ENCODE peak calls at places on chromosomes 12 and 14, in seven cellular contexts. H is K562, B is HepG2, Y is GM12891, O is GM12892, C is GM12878, Z is H1. S is an unnamed sample.

GRCh38 chr12:123532808-123533649 is 490 bp downstream of the RILPL1 start:
- DNase-seq in H (peak; percentile 54), B (peak; percentile 27), Y (peak; percentile 34), O (no peak), C (no peak), Z (peak; percentile 77), S (no peak)

GRCh38 chr12:10031771-10032175 is 1.3 kb downstream of the CLEC9A start:
- DNase-seq in H (no peak), B (no peak), Y (no peak), O (no peak), C (no peak), Z (no peak), S (no peak)

GRCh38 chr12:122081697-122082221 is 3.2 kb downstream of the MLXIP start:
- DNase-seq in H (peak; percentile 52), B (no peak), Y (no peak), O (no peak), C (peak; percentile 58), Z (no peak), S (no peak)

GRCh38 chr14:24080888-24081738 is 9.8 kb downstream of the CPNE6 start:
- DNase-seq in H (peak; percentile 86), B (peak; percentile 38), Y (peak; percentile 91), O (peak; percentile 91), C (no peak), Z (peak; percentile 81), S (peak; percentile 85)

GRCh38 chr12:101719566-101719965 is 19.7 kb downstream of the SYCP3 start:
- DNase-seq in H (no peak), B (no peak), Y (no peak), O (no peak), C (no peak), Z (no peak), S (no peak)

GRCh38 chr14:61678966-61679365 is 16.3 kb upstream of the HIF1A start:
- DNase-seq in H (no peak), B (no peak), Y (no peak), O (no peak), C (no peak), Z (no peak), S (peak; percentile 55)

GRCh38 chr12:96431067-96431466 is 30.8 kb upstream of the CDK17 start:
- DNase-seq in H (no peak), B (no peak), Y (no peak), O (no peak), C (no peak), Z (no peak), S (no peak)

GRCh38 chr14:82182646-82183045 is 649.0 kb upstream of the SEL1L start:
- DNase-seq in H (no peak), B (no peak), Y (no peak), O (no peak), C (no peak), Z (no peak), S (no peak)

GRCh38 chr14:75399819-75400678 is 27.8 kb upstream of the JDP2 start:
- DNase-seq in H (no peak), B (no peak), Y (no peak), O (no peak), C (no peak), Z (no peak), S (peak; percentile 60)

GRCh38 chr14:99565383-99565782 is 38.6 kb downstream of the CCDC85C start:
- DNase-seq in H (no peak), B (no peak), Y (no peak), O (no peak), C (no peak), Z (no peak), S (no peak)

GRCh38 chr14:74324945-74325361 is 22.2 kb upstream of the ABCD4 start:
- DNase-seq in H (no peak), B (peak; percentile 9), Y (no peak), O (no peak), C (no peak), Z (peak; percentile 57), S (peak; percentile 73)

GRCh38 chr12:27619308-27619707 is 76.9 kb upstream of the REP15 start:
- DNase-seq in H (peak; percentile 10), B (peak; percentile 11), Y (no peak), O (no peak), C (no peak), Z (no peak), S (no peak)

GRCh38 chr12:28050606-28051005 is 78.1 kb upstream of the PTHLH start:
- DNase-seq in H (no peak), B (no peak), Y (no peak), O (no peak), C (no peak), Z (no peak), S (no peak)

GRCh38 chr14:65228956-65229355 is 126.6 kb upstream of the MAX start:
- DNase-seq in H (no peak), B (no peak), Y (no peak), O (no peak), C (no peak), Z (no peak), S (no peak)

GRCh38 chr14:65228436-65228835 is 126.1 kb upstream of the MAX start:
- DNase-seq in H (no peak), B (no peak), Y (peak; percentile 36), O (peak; percentile 48), C (peak; percentile 92), Z (no peak), S (no peak)

GRCh38 chr14:65231286-65231980 is 129.1 kb upstream of the MAX start:
- DNase-seq in H (no peak), B (peak; percentile 76), Y (no peak), O (no peak), C (no peak), Z (no peak), S (no peak)

GRCh38 chr14:65229431-65230286 is 127.3 kb upstream of the MAX start:
- DNase-seq in H (peak; percentile 33), B (peak; percentile 72), Y (peak; percentile 25), O (peak; percentile 26), C (no peak), Z (peak; percentile 65), S (peak; percentile 59)

DNA sequence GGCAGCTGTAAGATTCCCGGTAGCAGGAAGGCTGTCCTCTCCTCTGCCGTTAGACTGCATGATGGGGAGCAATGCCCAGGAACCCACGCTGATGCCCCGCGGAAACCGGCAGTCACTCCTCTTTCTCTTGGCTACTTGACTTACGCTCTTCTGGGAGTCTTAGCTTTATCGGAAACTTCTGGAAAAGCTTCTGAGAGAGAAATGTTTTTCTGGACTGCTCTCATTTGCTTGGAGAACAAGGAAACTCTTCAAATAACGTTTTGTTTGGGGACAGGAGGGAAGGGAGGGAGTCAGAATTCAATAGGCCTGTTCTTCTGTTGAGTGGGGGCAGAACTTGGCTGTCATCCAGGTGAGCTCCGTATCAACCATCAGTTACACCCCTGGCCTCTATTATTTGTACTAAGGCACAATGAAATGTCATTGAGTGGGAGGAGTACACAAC is 128.0 kb upstream of the MAX start:
- DNase-seq in H (peak; percentile 48), B (peak; percentile 96), Y (no peak), O (no peak), C (no peak), Z (no peak), S (peak; percentile 68)
- TF ChIP-seq TAF1 in H (no peak), B (no peak), Y (no peak), O (no peak), C (no peak), Z (no peak), S (no peak)

GRCh38 chr14:20343855-20344205 is 395 bp downstream of the PARP2 start:
- DNase-seq in H (peak; percentile 25), B (no peak), Y (no peak), O (no peak), C (no peak), Z (no peak), S (no peak)
- TF ChIP-seq TAF1 in H (no peak), B (no peak), Y (no peak), O (no peak), C (no peak), Z (no peak), S (no peak)

DNA sequence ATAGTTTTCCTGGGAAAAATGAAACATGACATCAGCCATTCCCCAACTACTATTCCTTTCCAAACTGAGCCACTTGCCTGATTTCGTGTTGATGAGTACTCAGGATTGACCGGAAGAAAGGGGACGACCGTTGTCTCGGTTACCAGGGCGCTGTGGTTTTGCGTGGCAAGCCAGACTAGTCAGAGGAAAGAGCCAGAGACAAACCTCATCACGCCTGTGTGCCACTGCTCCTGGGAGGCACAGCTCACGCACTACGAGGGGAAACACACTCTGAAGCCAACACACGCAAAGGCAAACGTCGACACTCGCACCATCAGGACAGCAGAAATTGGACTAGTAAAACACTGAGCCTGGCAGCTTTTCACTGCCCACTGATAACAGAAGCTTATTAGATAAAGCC is 35.0 kb downstream of the GIT2 start:
- DNase-seq in H (no peak), B (no peak), Y (no peak), O (no peak), C (no peak), Z (no peak), S (no peak)
- TF ChIP-seq TAF1 in H (no peak), B (no peak), Y (no peak), O (no peak), C (no peak), Z (no peak), S (no peak)

DNA sequence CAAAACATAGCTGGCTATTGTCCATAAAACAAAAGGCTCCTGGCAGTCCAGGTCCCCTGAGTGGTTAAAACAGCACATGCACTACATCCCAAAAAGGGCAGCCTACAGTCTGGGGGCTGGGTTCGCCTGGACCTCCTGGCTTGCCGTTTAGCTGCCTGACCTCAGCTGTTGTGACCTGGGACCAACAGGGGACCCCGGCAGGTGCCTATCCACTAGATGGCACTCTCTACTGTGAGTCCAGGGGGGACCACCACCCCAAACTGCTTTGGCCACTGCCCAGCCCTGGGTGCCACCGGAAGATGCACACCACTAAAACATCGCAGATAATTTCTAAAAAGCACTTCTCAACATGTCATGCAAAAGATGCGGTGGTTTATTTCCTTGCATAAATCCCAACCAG is 2.9 kb upstream of the RTL1 start:
- DNase-seq in H (peak; percentile 12), B (no peak), Y (no peak), O (no peak), C (no peak), Z (peak; percentile 68), S (peak; percentile 74)
- TF ChIP-seq TAF1 in H (no peak), B (no peak), Y (no peak), O (no peak), C (no peak), Z (no peak), S (no peak)

GRCh38 chr14:67525389-67525788 is 7.7 kb upstream of the PLEKHH1 start:
- DNase-seq in H (no peak), B (no peak), Y (no peak), O (no peak), C (no peak), Z (no peak), S (no peak)

GRCh38 chr14:67520482-67520881 is 12.6 kb upstream of the PLEKHH1 start:
- DNase-seq in H (no peak), B (no peak), Y (no peak), O (no peak), C (no peak), Z (no peak), S (no peak)

GRCh38 chr14:67519406-67519805 is 13.7 kb upstream of the PLEKHH1 start:
- DNase-seq in H (no peak), B (no peak), Y (no peak), O (no peak), C (no peak), Z (no peak), S (no peak)

GRCh38 chr14:67524152-67524963 is 8.7 kb upstream of the PLEKHH1 start:
- DNase-seq in H (peak; percentile 29), B (no peak), Y (no peak), O (no peak), C (no peak), Z (no peak), S (no peak)

DNA sequence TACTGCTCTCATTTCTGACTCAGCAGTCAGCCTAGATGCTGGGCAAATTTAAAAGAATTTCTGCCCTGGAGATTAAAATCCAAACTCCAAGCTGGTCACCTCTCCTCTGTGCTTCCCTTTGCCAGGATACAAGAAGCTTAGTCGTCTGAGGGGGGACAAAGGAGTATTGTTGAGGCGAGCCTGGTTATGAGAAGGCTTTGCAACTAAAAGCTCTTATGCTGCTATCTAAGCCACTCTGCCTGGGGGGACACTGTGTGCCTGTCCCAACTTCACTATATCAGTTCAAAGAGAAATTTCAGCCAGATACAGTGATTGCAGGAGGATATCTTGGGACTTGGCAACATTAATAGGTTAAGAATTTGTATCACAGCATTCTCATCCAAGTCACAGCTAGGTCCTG is 10.8 kb upstream of the PLEKHH1 start:
- DNase-seq in H (no peak), B (no peak), Y (no peak), O (no peak), C (no peak), Z (no peak), S (no peak)
- TF ChIP-seq TAF1 in H (no peak), B (no peak), Y (no peak), O (no peak), C (no peak), Z (no peak), S (no peak)

S was measured in SK-N-SH.